ENCODE peak calls at places on chromosomes 3 and 15, in eight cellular contexts. O is transverse colon, N is K562, H is GM23338, M is GM12878, J is sigmoid colon, B is stomach, Y is breast epithelium. K is an unnamed sample. For H3K36me3, the result is how much of the 10 kb centered on the place peaks cover.

GRCh38 chr3:20510396-20510795 is 324.4 kb upstream of the SGO1 start:
- DNase-seq in O (no peak), N (no peak), H (no peak), M (no peak), J (no peak), B (no peak), Y (no peak), K (no peak)

GRCh38 chr3:172634948-172635347 is 75.9 kb downstream of the NCEH1 start:
- DNase-seq in O (no peak), N (no peak), H (no peak), M (no peak), J (no peak), B (no peak), Y (no peak), K (no peak)

GRCh38 chr3:196969001-196969659 is 497 bp upstream of the PIGZ start:
- DNase-seq in O (peak), N (peak), H (peak), M (no peak), J (no peak), B (no peak), Y (no peak), K (no peak)

GRCh38 chr15:40755821-40756220 is 767 bp upstream of the RMDN3 start:
- DNase-seq in O (no peak), N (no peak), H (peak), M (no peak), J (no peak), B (no peak), Y (no peak), K (no peak)

GRCh38 chr3:3259181-3259580 is 79.7 kb upstream of the CRBN start:
- DNase-seq in O (no peak), N (no peak), H (no peak), M (no peak), J (no peak), B (no peak), Y (no peak), K (no peak)

GRCh38 chr3:54939591-54940300 is 11.9 kb upstream of the LRTM1 start:
- DNase-seq in O (no peak), N (no peak), H (no peak), M (no peak), J (no peak), B (no peak), Y (no peak), K (no peak)

GRCh38 chr3:81195483-81195882 is 566.0 kb downstream of the GBE1 start:
- DNase-seq in O (no peak), N (no peak), H (no peak), M (no peak), J (no peak), B (no peak), Y (no peak), K (no peak)

GRCh38 chr15:40982855-40983254 is 29.6 kb downstream of the CHAC1 start:
- DNase-seq in O (no peak), N (no peak), H (no peak), M (no peak), J (no peak), B (no peak), Y (no peak), K (no peak)

GRCh38 chr3:34843479-34843870 is 795.9 kb upstream of the ARPP21 start:
- DNase-seq in O (no peak), N (no peak), H (no peak), M (no peak), J (no peak), B (no peak), Y (no peak), K (no peak)

GRCh38 chr3:119628390-119628789 is 30.7 kb downstream of the PLA1A start:
- DNase-seq in O (no peak), N (no peak), H (no peak), M (peak), J (no peak), B (no peak), Y (no peak), K (no peak)

GRCh38 chr3:170598091-170598502 is 12.2 kb upstream of the SLC7A14 start:
- DNase-seq in O (no peak), N (no peak), H (no peak), M (no peak), J (no peak), B (no peak), Y (no peak), K (no peak)

GRCh38 chr3:60351481-60351880 is 899.8 kb downstream of the FHIT start:
- DNase-seq in O (no peak), N (no peak), H (no peak), M (no peak), J (no peak), B (no peak), Y (no peak), K (no peak)

GRCh38 chr3:127678315-127678599 is 5.5 kb downstream of the ABTB1 start:
- DNase-seq in O (no peak), N (no peak), H (no peak), M (no peak), J (no peak), B (no peak), Y (peak), K (no peak)

DNA sequence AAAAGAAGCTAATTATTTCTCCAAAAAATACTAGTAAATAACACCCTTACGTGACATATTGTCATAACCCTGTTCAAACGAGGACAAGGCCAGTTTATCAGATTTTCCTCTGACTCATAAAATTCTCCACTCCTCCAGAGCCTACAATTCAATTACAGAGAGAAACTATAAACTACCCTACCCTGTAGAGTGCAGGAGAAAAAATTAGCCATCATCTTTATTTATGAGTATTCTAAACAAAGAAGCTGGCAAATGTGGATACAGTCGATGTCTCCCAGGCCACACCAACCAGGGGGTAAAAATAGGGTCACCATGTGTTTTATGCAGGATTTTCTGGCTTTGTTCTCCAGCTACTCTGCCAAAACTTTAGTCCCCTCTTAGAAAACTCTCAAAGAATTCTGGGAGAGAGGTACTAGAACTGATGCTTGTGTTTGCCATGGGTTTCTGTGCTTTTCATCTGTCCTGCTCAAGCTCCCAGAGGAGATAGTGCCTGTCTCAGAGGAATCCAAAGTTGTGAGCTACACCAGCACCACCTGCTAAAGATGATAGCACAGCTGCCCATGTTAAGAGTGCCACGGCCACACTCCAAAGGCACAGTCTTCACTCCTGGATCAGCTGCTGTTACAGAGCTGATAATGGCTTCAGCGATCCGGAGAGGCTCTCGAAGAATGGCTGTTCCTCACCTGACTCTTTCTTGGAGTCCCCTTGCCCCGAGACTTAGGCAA is 150.2 kb downstream of the IMPG2 start:
- DNase-seq in O (no peak), N (no peak), H (no peak), M (no peak), J (peak), B (no peak), Y (no peak), K (no peak)
- TF ChIP-seq POLR2AphosphoS5 in O (peak), N (no peak), H (no peak), M (no peak), J (peak), B (peak), Y (no peak), K (no peak)

GRCh38 chr3:187971629-187972028 is 182.3 kb upstream of the LPP start:
- DNase-seq in O (no peak), N (no peak), H (peak), M (no peak), J (no peak), B (no peak), Y (no peak), K (no peak)
- H3K36me3 ChIP-seq in O (under half), N (under half), H (under half), M (under half), J (under half), B (under half), Y (under half), K (under half)

GRCh38 chr15:59170295-59170881 is 36.3 kb upstream of the LDHAL6B start:
- DNase-seq in O (peak), N (no peak), H (peak), M (no peak), J (no peak), B (peak), Y (peak), K (peak)
- TF ChIP-seq POLR2AphosphoS5 in O (no peak), N (no peak), H (no peak), M (no peak), J (no peak), B (peak), Y (no peak), K (no peak)

GRCh38 chr3:142363936-142364467 is 83.8 kb downstream of the XRN1 start:
- DNase-seq in O (no peak), N (no peak), H (no peak), M (no peak), J (no peak), B (no peak), Y (no peak), K (no peak)
- H3K36me3 ChIP-seq in O (half or more), N (under half), H (under half), M (under half), J (under half), B (half or more), Y (under half), K (under half)

GRCh38 chr3:75260-75659 is 121.3 kb upstream of the CHL1 start:
- DNase-seq in O (no peak), N (no peak), H (no peak), M (no peak), J (no peak), B (no peak), Y (no peak), K (no peak)
- TF ChIP-seq POLR2AphosphoS5 in O (peak), N (no peak), H (no peak), M (no peak), J (peak), B (peak), Y (no peak), K (no peak)

DNA sequence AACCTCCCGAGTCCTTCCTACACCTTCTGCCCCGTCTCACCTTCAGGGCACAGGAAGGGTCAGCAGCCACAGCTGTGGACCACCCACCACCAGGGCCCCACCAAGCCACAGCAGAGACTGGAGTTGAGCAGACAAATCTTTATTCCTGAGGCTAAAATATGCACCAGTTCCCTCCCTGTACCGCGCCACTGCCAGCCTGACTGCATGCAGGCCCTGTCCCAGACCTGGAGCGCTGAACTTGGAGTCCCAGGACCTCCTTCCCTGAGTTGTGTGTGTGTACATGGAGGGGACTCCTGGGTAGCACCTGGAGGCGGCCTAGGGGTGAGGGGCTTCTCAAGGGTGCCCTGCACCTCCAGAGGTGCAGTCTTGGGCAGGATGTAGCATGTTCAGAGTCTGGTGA is 4.0 kb upstream of the TMEM89 start:
- DNase-seq in O (no peak), N (no peak), H (no peak), M (no peak), J (no peak), B (no peak), Y (no peak), K (no peak)
- H3K36me3 ChIP-seq in O (under half), N (under half), H (under half), M (under half), J (under half), B (half or more), Y (under half), K (under half)

DNA sequence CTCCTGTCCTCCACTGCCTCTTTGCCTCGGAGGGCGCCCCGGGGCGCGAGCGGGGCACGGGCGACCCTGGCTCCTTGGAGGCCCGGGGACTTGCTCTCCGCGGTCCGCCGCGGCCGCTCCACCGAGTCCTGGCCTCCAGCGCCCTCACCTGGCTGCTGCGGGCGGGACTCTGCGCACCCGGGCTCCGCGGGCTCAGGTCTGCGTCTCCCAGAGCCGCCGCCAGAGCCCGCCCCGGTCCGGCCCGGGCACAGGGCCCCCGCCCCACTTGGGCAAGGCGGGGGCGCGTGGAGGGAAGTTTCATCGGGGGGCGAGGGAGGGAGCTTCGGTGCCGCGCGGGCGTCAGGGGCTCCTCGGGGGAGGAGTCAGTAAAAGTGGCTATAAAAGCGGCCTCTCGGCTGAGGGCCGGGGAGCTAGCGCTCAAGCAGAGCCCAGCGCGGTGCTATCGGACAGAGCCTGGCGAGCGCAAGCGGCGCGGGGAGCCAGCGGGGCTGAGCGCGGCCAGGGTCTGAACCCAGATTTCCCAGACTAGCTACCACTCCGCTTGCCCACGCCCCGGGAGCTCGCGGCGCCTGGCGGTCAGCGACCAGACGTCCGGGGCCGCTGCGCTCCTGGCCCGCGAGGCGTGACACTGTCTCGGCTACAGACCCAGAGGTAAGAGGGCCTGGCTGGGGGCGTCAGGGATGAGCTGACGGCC is at the start of gene CEMIP:
- DNase-seq in O (peak), N (peak), H (peak), M (no peak), J (peak), B (peak), Y (peak), K (no peak)
- TF ChIP-seq POLR2AphosphoS5 in O (no peak), N (no peak), H (no peak), M (no peak), J (no peak), B (no peak), Y (no peak), K (no peak)